ENCODE peak calls at places on chromosomes 12 and 14, in seven cellular contexts. S, B, H, P, T, O and F are unnamed samples. For H3K4me1 and H3K36me3, the result is how much of the 10 kb centered on the place peaks cover.

GRCh38 chr14:53399057-53399456 is 245.9 kb upstream of the DDHD1 start:
- DNase-seq in P (no peak), H (no peak), T (no peak), O (peak), S (peak), B (no peak), F (peak)

GRCh38 chr14:21026988-21027315 is 2.1 kb upstream of the NDRG2 start:
- DNase-seq in B (no peak), O (no peak), H (peak), P (no peak), S (no peak), T (no peak), F (no peak)

GRCh38 chr12:15932975-15933374 is 21.8 kb downstream of the DERA start:
- DNase-seq in H (no peak), B (no peak), T (no peak), S (no peak), P (no peak), O (no peak), F (no peak)

GRCh38 chr12:57693317-57693658 is 644 bp upstream of the OS9 start:
- DNase-seq in O (no peak), H (no peak), P (no peak), S (no peak), B (peak), T (no peak), F (peak)

GRCh38 chr12:73307260-73307659 is 1035.1 kb downstream of the TRHDE start:
- DNase-seq in S (no peak), O (no peak), P (no peak), H (no peak), B (no peak), T (no peak), F (no peak)

GRCh38 chr14:70188292-70188607 is 501 bp downstream of the SLC8A3 start:
- DNase-seq in P (no peak), T (peak), S (no peak), H (no peak), B (no peak), O (no peak), F (no peak)

GRCh38 chr14:99468836-99469592 is 11.6 kb downstream of the SETD3 start:
- DNase-seq in S (no peak), O (no peak), B (no peak), P (no peak), T (no peak), H (no peak), F (no peak)

GRCh38 chr14:75279153-75279738 is 618 bp downstream of the FOS start:
- DNase-seq in B (peak), O (no peak), H (peak), P (peak), T (peak), S (no peak), F (peak)

GRCh38 chr14:69773571-69774276 is 6.8 kb downstream of the SRSF5 start:
- DNase-seq in P (no peak), H (no peak), B (no peak), O (no peak), S (no peak), T (no peak), F (no peak)

GRCh38 chr12:110316861-110317260 is 35.8 kb downstream of the ATP2A2 start:
- DNase-seq in H (no peak), B (no peak), T (no peak), O (no peak), P (no peak), S (no peak), F (no peak)

GRCh38 chr12:111438501-111438900 is 32.8 kb downstream of the SH2B3 start:
- DNase-seq in T (no peak), H (no peak), P (peak), O (no peak), S (no peak), B (no peak), F (peak)

GRCh38 chr14:64337901-64338615 is 43.9 kb upstream of the ESR2 start:
- DNase-seq in B (no peak), S (no peak), H (no peak), P (peak), O (peak), T (peak), F (peak)

GRCh38 chr12:12901158-12901791 is 9.9 kb downstream of the GPRC5A start:
- DNase-seq in S (no peak), T (no peak), P (no peak), H (peak), B (no peak), O (no peak), F (no peak)

GRCh38 chr12:13293086-13293485 is 96.6 kb downstream of the EMP1 start:
- DNase-seq in H (no peak), P (no peak), O (no peak), S (no peak), T (no peak), B (no peak), F (no peak)

GRCh38 chr12:62163368-62163767 is 96.8 kb upstream of the USP15 start:
- DNase-seq in B (no peak), T (no peak), P (no peak), S (no peak), O (no peak), H (no peak), F (no peak)

GRCh38 chr12:56616924-56617323 is 13.2 kb downstream of the BAZ2A start:
- DNase-seq in P (no peak), H (no peak), T (no peak), O (no peak), B (no peak), S (no peak), F (no peak)

GRCh38 chr12:79407671-79408622 is 282.8 kb downstream of the PAWR start:
- DNase-seq in O (peak), B (no peak), T (no peak), H (peak), P (no peak), S (peak), F (peak)

GRCh38 chr12:79563021-79563739 is 127.6 kb downstream of the PAWR start:
- DNase-seq in H (no peak), S (no peak), O (no peak), P (no peak), B (no peak), T (no peak), F (no peak)

GRCh38 chr12:130163461-130164215 is 1.4 kb downstream of the FZD10 start:
- DNase-seq in B (no peak), S (no peak), H (no peak), P (no peak), O (no peak), T (no peak), F (no peak)

GRCh38 chr14:24310666-24311604 is at the start of gene LTB4R:
- DNase-seq in H (peak), P (peak), S (no peak), O (no peak), B (peak), T (no peak), F (no peak)

GRCh38 chr12:57127710-57128518 is at the start of gene LRP1:
- DNase-seq in T (peak), H (peak), S (peak), O (peak), B (peak), P (peak), F (peak)

GRCh38 chr14:35213869-35214387 is 78.3 kb upstream of the PSMA6 start:
- DNase-seq in O (no peak), H (no peak), T (no peak), S (no peak), B (no peak), P (no peak), F (no peak)

GRCh38 chr12:112823582-112824149 is 32.1 kb downstream of the RPH3A start:
- DNase-seq in S (no peak), H (no peak), T (no peak), B (no peak), O (no peak), P (no peak), F (no peak)

GRCh38 chr12:75891072-75891471 is 140.5 kb downstream of the PHLDA1 start:
- DNase-seq in S (no peak), H (no peak), O (peak), T (no peak), B (no peak), P (no peak), F (no peak)

GRCh38 chr12:68785358-68785757 is 22.6 kb upstream of the MDM2 start:
- DNase-seq in H (no peak), P (no peak), O (no peak), S (no peak), B (no peak), T (no peak), F (no peak)

GRCh38 chr12:77122661-77123060 is 57.3 kb upstream of the E2F7 start:
- DNase-seq in S (no peak), B (no peak), O (no peak), P (no peak), T (no peak), H (no peak), F (no peak)

GRCh38 chr14:75521415-75522199 is 662 bp upstream of the BATF start:
- DNase-seq in O (peak), B (no peak), S (no peak), T (no peak), P (no peak), H (no peak), F (no peak)

GRCh38 chr12:51471465-51471864 is 46.8 kb downstream of the SLC4A8 start:
- DNase-seq in P (no peak), T (no peak), B (no peak), S (no peak), O (no peak), H (no peak), F (no peak)

GRCh38 chr14:55245657-55246268 is 25.5 kb upstream of the FBXO34 start:
- DNase-seq in B (no peak), S (peak), T (no peak), H (no peak), O (peak), P (peak), F (peak)

GRCh38 chr12:1122803-1123202 is 131.8 kb downstream of the ERC1 start:
- DNase-seq in T (peak), O (no peak), P (peak), S (no peak), B (no peak), H (no peak), F (no peak)

GRCh38 chr12:31813305-31813704 is 84.5 kb upstream of the AMN1 start:
- DNase-seq in O (peak), B (no peak), P (no peak), T (no peak), H (no peak), S (no peak), F (no peak)

GRCh38 chr12:106114084-106115068 is 24.4 kb downstream of the NUAK1 start:
- DNase-seq in O (no peak), T (no peak), H (peak), S (no peak), P (no peak), B (no peak), F (no peak)
- H3K4me1 ChIP-seq in O (under half), T (under half), H (under half), S (under half), P (under half), B (under half), F (under half)

DNA sequence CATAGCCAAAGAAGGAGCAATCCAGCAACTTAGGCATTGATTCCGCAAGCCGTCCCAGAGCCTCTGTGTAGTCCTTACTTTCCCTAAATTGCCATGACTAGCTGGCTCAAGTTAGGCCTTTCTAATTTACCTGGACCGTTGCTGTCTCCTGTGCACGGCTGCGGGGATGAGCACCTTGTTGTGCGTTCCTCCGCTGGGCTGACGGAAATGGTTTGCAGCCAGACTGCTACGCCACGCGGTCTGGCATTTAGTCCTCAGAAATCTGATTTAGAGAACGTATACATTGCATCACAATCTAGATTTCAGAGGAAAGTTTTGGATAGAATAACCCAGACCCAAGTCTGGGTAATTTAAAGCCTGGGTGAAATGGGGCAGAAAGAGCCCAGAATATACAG is 133.2 kb upstream of the ARHGAP5 start:
- DNase-seq in O (no peak), S (no peak), H (no peak), B (peak), T (no peak), P (no peak), F (no peak)
- H3K36me3 ChIP-seq in O (under half), S (under half), H (under half), B (under half), T (under half), P (under half), F (under half)

DNA sequence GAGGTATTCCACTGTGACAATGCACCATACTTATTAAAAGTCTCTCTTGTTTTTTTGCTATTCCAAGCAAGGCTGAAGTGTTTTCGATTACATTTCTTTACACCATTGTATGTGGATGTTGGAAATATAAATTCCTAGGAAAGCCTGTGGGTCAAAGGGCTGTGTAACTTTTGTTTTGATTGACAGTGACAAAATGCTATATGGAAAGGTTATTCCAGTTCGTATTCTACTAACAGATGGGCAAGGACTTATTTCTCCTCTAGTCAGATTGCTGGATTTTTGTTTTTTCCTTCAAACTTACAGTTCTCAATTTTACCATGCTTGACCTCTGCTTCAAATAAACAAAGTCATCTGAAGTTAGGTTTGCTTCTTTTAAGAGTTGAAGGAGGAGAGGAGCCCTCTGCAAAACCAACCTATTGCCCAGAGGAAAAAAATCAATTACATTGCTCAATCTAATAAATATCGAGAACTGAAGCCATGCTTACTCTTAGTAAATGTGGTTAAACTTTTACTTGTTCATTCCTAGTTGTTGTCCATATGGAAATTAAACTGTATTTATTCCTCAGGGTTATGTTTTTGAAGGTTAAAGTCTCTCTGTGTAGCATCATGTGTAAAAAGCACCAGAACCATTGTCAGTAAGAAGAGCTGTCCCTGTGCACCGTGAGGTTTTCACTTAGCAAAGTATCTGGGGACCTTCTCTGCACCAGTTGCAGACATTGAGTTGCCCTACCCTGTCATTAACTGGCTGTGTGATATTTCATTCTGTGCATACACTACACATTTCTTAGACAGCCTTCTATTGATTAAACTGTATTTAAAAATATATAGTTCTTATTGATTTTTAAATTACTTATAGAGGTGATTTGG is 26.9 kb downstream of the GLT1D1 start:
- DNase-seq in T (no peak), H (no peak), P (no peak), O (no peak), B (no peak), S (no peak), F (no peak)
- H3K4me3 ChIP-seq in T (no peak), H (no peak), P (no peak), O (no peak), B (no peak), S (no peak), F (no peak)

GRCh38 chr12:97941686-97942354 is 479.2 kb downstream of the RMST start:
- DNase-seq in T (no peak), P (no peak), O (no peak), S (no peak), H (no peak), B (no peak), F (no peak)

GRCh38 chr12:97936165-97936564 is 473.6 kb downstream of the RMST start:
- DNase-seq in S (no peak), O (no peak), T (no peak), H (no peak), B (no peak), P (no peak), F (no peak)

GRCh38 chr12:97940629-97941028 is 478.0 kb downstream of the RMST start:
- DNase-seq in H (no peak), O (no peak), S (no peak), B (no peak), P (no peak), T (no peak), F (no peak)

GRCh38 chr12:97940105-97940504 is 477.5 kb downstream of the RMST start:
- DNase-seq in P (no peak), S (no peak), O (no peak), T (no peak), H (no peak), B (no peak), F (no peak)

DNA sequence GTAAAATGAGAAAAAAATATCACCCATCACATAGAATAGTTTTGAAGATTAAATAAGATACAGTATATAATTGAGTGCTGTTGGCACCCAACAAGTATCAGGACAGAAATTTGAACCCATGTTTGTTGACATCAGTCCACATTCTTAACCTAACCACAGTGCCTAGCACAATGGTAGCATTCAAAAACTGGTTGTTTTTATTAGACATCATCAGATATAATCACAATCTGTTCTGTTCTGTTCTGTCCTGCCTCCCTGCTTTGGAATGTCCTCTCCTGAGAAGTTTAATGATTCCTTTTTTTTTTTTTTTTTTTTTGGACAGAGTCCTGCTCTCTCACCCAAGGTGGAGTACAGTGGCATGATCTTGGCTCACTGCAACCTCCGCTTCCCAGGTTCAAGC is 476.5 kb downstream of the RMST start:
- DNase-seq in O (no peak), P (no peak), B (no peak), T (no peak), S (no peak), H (no peak), F (no peak)
- H3K4me1 ChIP-seq in O (under half), P (under half), B (under half), T (under half), S (under half), H (under half), F (under half)

GRCh38 chr14:58299665-58300202 is 1.4 kb downstream of the ARID4A start:
- DNase-seq in T (no peak), S (no peak), H (no peak), P (no peak), O (no peak), B (no peak), F (no peak)

GRCh38 chr14:58301416-58301815 is 3.1 kb downstream of the ARID4A start:
- DNase-seq in P (no peak), T (no peak), S (no peak), O (no peak), H (no peak), B (no peak), F (no peak)

GRCh38 chr14:58307597-58308316 is 9.4 kb downstream of the ARID4A start:
- DNase-seq in S (no peak), B (no peak), P (no peak), O (no peak), H (no peak), T (no peak), F (no peak)

DNA sequence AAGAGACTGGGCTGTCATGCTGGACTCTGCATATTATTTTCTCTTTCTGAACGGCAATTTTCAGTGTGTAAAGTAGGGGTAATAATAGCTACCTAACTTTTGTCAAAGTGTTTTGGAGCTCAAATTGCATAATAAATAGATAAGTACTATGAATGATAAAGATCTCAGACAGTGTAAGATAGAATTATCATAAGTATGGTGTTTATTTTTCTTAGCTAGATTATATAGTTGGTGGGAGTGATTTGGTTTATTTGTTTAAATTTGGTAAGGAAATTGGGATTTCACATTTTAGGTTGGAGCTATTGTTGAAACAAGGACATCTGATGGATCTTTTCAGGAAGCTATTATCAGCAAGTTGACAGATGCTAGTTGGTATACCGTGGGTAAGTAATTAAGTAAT is 7.4 kb downstream of the ARID4A start:
- DNase-seq in S (no peak), T (peak), H (no peak), O (no peak), P (no peak), B (no peak), F (no peak)
- H3K36me3 ChIP-seq in S (under half), T (half or more), H (under half), O (under half), P (under half), B (under half), F (under half)